ENCODE peak calls at places on chromosomes 12 and 14, in seven cellular contexts. H, F, T, U, P, D and Z are unnamed samples.

GRCh38 chr12:101966496-101966895 is 89.1 kb downstream of the DRAM1 start:
- DNase-seq in H (no peak), F (no peak), T (no peak), U (no peak), P (no peak), D (no peak), Z (no peak)

GRCh38 chr14:49961270-49962222 is 68.7 kb downstream of the ARF6 start:
- DNase-seq in H (no peak), F (peak; percentile 52), T (no peak), U (no peak), P (no peak), D (no peak), Z (no peak)

GRCh38 chr14:93759781-93760307 is 28.4 kb downstream of the PRIMA1 start:
- DNase-seq in H (peak; percentile 49), F (peak; percentile 17), T (no peak), U (peak; percentile 75), P (peak; percentile 58), D (peak; percentile 44), Z (no peak)

GRCh38 chr14:93430319-93430801 is 379 bp upstream of the UNC79 start:
- DNase-seq in H (peak; percentile 87), F (peak; percentile 68), T (no peak), U (no peak), P (no peak), D (peak; percentile 58), Z (no peak)

GRCh38 chr12:59689776-59690175 is 93.9 kb downstream of the SLC16A7 start:
- DNase-seq in H (no peak), F (no peak), T (no peak), U (no peak), P (no peak), D (no peak), Z (no peak)

GRCh38 chr14:100676089-100676685 is 50.5 kb upstream of the DLK1 start:
- DNase-seq in H (no peak), F (no peak), T (no peak), U (no peak), P (no peak), D (no peak), Z (no peak)

GRCh38 chr12:47085815-47086252 is 6.1 kb upstream of the AMIGO2 start:
- DNase-seq in H (peak; percentile 68), F (no peak), T (no peak), U (no peak), P (no peak), D (no peak), Z (peak; percentile 74)

GRCh38 chr12:104643093-104643646 is 186.4 kb downstream of the CHST11 start:
- DNase-seq in H (no peak), F (no peak), T (no peak), U (no peak), P (no peak), D (no peak), Z (no peak)

GRCh38 chr12:123271182-123271491 is 519 bp downstream of the CDK2AP1 start:
- DNase-seq in H (peak; percentile 53), F (peak; percentile 45), T (peak; percentile 90), U (peak; percentile 63), P (peak; percentile 84), D (peak; percentile 77), Z (peak; percentile 90)